ENCODE peak calls at places on chromosomes 7 and 10, in five cellular contexts. I is fibroblast of the conjunctiva, V is OCI-LY7, T is iris pigment epithelial cell, M is COR-L47. F is an unnamed sample.

GRCh38 chr7:69517985-69518731 is 80.1 kb upstream of the AUTS2 start:
- DNase-seq in V (no peak), M (no peak), I (no peak), T (no peak), F (peak; percentile 48)

GRCh38 chr7:114922652-114923402 is 933 bp downstream of the MDFIC start:
- DNase-seq in I (peak; percentile 83), T (peak; percentile 80), M (no peak), V (no peak), F (peak; percentile 76)

GRCh38 chr7:96685353-96685752 is 24.3 kb downstream of the SEM1 start:
- DNase-seq in I (no peak), M (no peak), V (no peak), T (no peak), F (no peak)

GRCh38 chr7:37128644-37129043 is 320.0 kb downstream of the ELMO1 start:
- DNase-seq in M (no peak), T (no peak), I (no peak), V (no peak), F (peak; percentile 78)

GRCh38 chr10:34254596-34254995 is 560.5 kb downstream of the PARD3 start:
- DNase-seq in M (no peak), T (peak; percentile 86), V (no peak), I (peak; percentile 45), F (peak; percentile 86)

GRCh38 chr10:118953999-118954398 is 75.5 kb upstream of the NANOS1 start:
- DNase-seq in I (no peak), V (no peak), T (no peak), M (no peak), F (no peak)

GRCh38 chr7:99019523-99020412 is 124.1 kb downstream of the SMURF1 start:
- DNase-seq in V (no peak), I (no peak), M (no peak), T (no peak), F (no peak)

GRCh38 chr7:127021019-127021738 is 231.6 kb downstream of the GRM8 start:
- DNase-seq in T (no peak), I (no peak), M (no peak), V (no peak), F (no peak)

GRCh38 chr7:29350351-29350750 is 155.8 kb downstream of the CHN2 start:
- DNase-seq in I (no peak), M (peak; percentile 67), V (no peak), T (no peak), F (peak; percentile 62)

GRCh38 chr10:11863353-11864105 is 40.4 kb downstream of the PROSER2 start:
- DNase-seq in T (no peak), M (peak; percentile 28), V (peak; percentile 83), I (no peak), F (no peak)